ENCODE peak calls at places on chromosomes 1 and 21, in seven cellular contexts. L is activated CD8-positive, alpha-beta memory T cell treated with anti-CD3 and anti-CD28 coated beads for 1 hour; S is WTC11; X is activated B cell treated with CpG ODN at 0.5 μM for 24 hours; J is globus pallidus; N is NCI-H1694 treated with DMSO at 0.1 percent for 48 hours; R is heart left ventricle. Q is an unnamed sample.

GRCh38 chr1:234597894-234598293 is 12.1 kb downstream of the IRF2BP2 start:
- DNase-seq in L (peak), S (peak), X (peak), J (peak), N (peak), R (no peak), Q (peak)

GRCh38 chr1:47593001-47593568 is 155.2 kb downstream of the FOXD2 start:
- DNase-seq in L (no peak), S (peak), X (no peak), J (no peak), N (no peak), R (no peak), Q (no peak)

GRCh38 chr1:42380617-42381423 is at the start of gene RIMKLA:
- DNase-seq in L (peak), S (peak), X (peak), J (peak), N (peak), R (peak), Q (peak)

GRCh38 chr1:22831729-22832413 is 121.2 kb downstream of the EPHB2 start:
- DNase-seq in L (no peak), S (no peak), X (no peak), J (no peak), N (no peak), R (peak), Q (no peak)

GRCh38 chr21:36976882-36977651 is 10.6 kb upstream of the HLCS start:
- DNase-seq in L (no peak), S (peak), X (peak), J (peak), N (peak), R (no peak), Q (peak)

GRCh38 chr1:30412241-30413110 is 310.9 kb downstream of the MATN1 start:
- DNase-seq in L (no peak), S (no peak), X (no peak), J (no peak), N (no peak), R (no peak), Q (no peak)

GRCh38 chr1:156067262-156067661 is 6.3 kb downstream of the RAB25 start:
- DNase-seq in L (no peak), S (no peak), X (no peak), J (no peak), N (no peak), R (peak), Q (no peak)

GRCh38 chr1:71311396-71311795 is 230.6 kb upstream of the ZRANB2 start:
- DNase-seq in L (no peak), S (no peak), X (no peak), J (no peak), N (no peak), R (no peak), Q (no peak)

GRCh38 chr1:192445849-192446489 is 129.2 kb downstream of the RGS21 start:
- DNase-seq in L (peak), S (peak), X (no peak), J (peak), N (peak), R (no peak), Q (peak)

Q was measured in G401.